ENCODE peak calls at places on chromosomes 1 and 21, in nine cellular contexts. One of them, this sample, is unnamed.

GRCh38 chr1:39130297-39130696 is 74.2 kb upstream of the MACF1 start:
- DNase-seq in ACHN: no peak
- DNase-seq in EH: peak
- DNase-seq in nephron progenitor cell: no peak
- DNase-seq in BJ: no peak
- DNase-seq in activated naive CD8-positive, alpha-beta T cell treated with anti-CD3 and anti-CD28 coated beads, Interleukin-2, amount 50 U/mL, for 24 hours: no peak
- DNase-seq in colonic mucosa: no peak
- DNase-seq in stimulated activated CD4-positive, alpha-beta T cell treated with anti-CD3 and anti-CD28 coated beads, Interleukin-1b, Interleukin-23, amount 100 ng/mL, for 1 hour: no peak
- DNase-seq in AG04449: no peak
- DNase-seq in this sample: no peak

GRCh38 chr1:207430602-207431001 is 23.5 kb upstream of the CR2 start:
- DNase-seq in ACHN: no peak
- DNase-seq in EH: no peak
- DNase-seq in nephron progenitor cell: no peak
- DNase-seq in BJ: no peak
- DNase-seq in activated naive CD8-positive, alpha-beta T cell treated with anti-CD3 and anti-CD28 coated beads, Interleukin-2, amount 50 U/mL, for 24 hours: no peak
- DNase-seq in colonic mucosa: no peak
- DNase-seq in stimulated activated CD4-positive, alpha-beta T cell treated with anti-CD3 and anti-CD28 coated beads, Interleukin-1b, Interleukin-23, amount 100 ng/mL, for 1 hour: no peak
- DNase-seq in AG04449: no peak
- DNase-seq in this sample: no peak

GRCh38 chr1:77282187-77282865 is 507 bp downstream of the AK5 start:
- DNase-seq in ACHN: peak
- DNase-seq in EH: peak
- DNase-seq in nephron progenitor cell: peak
- DNase-seq in BJ: no peak
- DNase-seq in activated naive CD8-positive, alpha-beta T cell treated with anti-CD3 and anti-CD28 coated beads, Interleukin-2, amount 50 U/mL, for 24 hours: peak
- DNase-seq in colonic mucosa: no peak
- DNase-seq in stimulated activated CD4-positive, alpha-beta T cell treated with anti-CD3 and anti-CD28 coated beads, Interleukin-1b, Interleukin-23, amount 100 ng/mL, for 1 hour: no peak
- DNase-seq in AG04449: no peak
- DNase-seq in this sample: no peak

GRCh38 chr1:177983824-177984528 is 14.1 kb upstream of the SEC16B start:
- DNase-seq in ACHN: no peak
- DNase-seq in EH: peak
- DNase-seq in nephron progenitor cell: peak
- DNase-seq in BJ: peak
- DNase-seq in activated naive CD8-positive, alpha-beta T cell treated with anti-CD3 and anti-CD28 coated beads, Interleukin-2, amount 50 U/mL, for 24 hours: no peak
- DNase-seq in colonic mucosa: peak
- DNase-seq in stimulated activated CD4-positive, alpha-beta T cell treated with anti-CD3 and anti-CD28 coated beads, Interleukin-1b, Interleukin-23, amount 100 ng/mL, for 1 hour: no peak
- DNase-seq in AG04449: peak
- DNase-seq in this sample: no peak

GRCh38 chr21:29248124-29248523 is 50.6 kb upstream of the BACH1 start:
- DNase-seq in ACHN: no peak
- DNase-seq in EH: peak
- DNase-seq in nephron progenitor cell: no peak
- DNase-seq in BJ: peak
- DNase-seq in activated naive CD8-positive, alpha-beta T cell treated with anti-CD3 and anti-CD28 coated beads, Interleukin-2, amount 50 U/mL, for 24 hours: no peak
- DNase-seq in colonic mucosa: no peak
- DNase-seq in stimulated activated CD4-positive, alpha-beta T cell treated with anti-CD3 and anti-CD28 coated beads, Interleukin-1b, Interleukin-23, amount 100 ng/mL, for 1 hour: no peak
- DNase-seq in AG04449: no peak
- DNase-seq in this sample: no peak

GRCh38 chr1:198238121-198238520 is 81.3 kb downstream of the NEK7 start:
- DNase-seq in ACHN: no peak
- DNase-seq in EH: no peak
- DNase-seq in nephron progenitor cell: no peak
- DNase-seq in BJ: no peak
- DNase-seq in activated naive CD8-positive, alpha-beta T cell treated with anti-CD3 and anti-CD28 coated beads, Interleukin-2, amount 50 U/mL, for 24 hours: no peak
- DNase-seq in colonic mucosa: no peak
- DNase-seq in stimulated activated CD4-positive, alpha-beta T cell treated with anti-CD3 and anti-CD28 coated beads, Interleukin-1b, Interleukin-23, amount 100 ng/mL, for 1 hour: no peak
- DNase-seq in AG04449: no peak
- DNase-seq in this sample: no peak

GRCh38 chr1:20440785-20441200 is 45.2 kb downstream of the CAMK2N1 start:
- DNase-seq in ACHN: peak
- DNase-seq in EH: peak
- DNase-seq in nephron progenitor cell: peak
- DNase-seq in BJ: no peak
- DNase-seq in activated naive CD8-positive, alpha-beta T cell treated with anti-CD3 and anti-CD28 coated beads, Interleukin-2, amount 50 U/mL, for 24 hours: peak
- DNase-seq in colonic mucosa: peak
- DNase-seq in stimulated activated CD4-positive, alpha-beta T cell treated with anti-CD3 and anti-CD28 coated beads, Interleukin-1b, Interleukin-23, amount 100 ng/mL, for 1 hour: no peak
- DNase-seq in AG04449: no peak
- DNase-seq in this sample: peak

GRCh38 chr1:6185635-6186382 is 5.7 kb upstream of the CHD5 start:
- DNase-seq in ACHN: peak
- DNase-seq in EH: peak
- DNase-seq in nephron progenitor cell: no peak
- DNase-seq in BJ: no peak
- DNase-seq in activated naive CD8-positive, alpha-beta T cell treated with anti-CD3 and anti-CD28 coated beads, Interleukin-2, amount 50 U/mL, for 24 hours: peak
- DNase-seq in colonic mucosa: no peak
- DNase-seq in stimulated activated CD4-positive, alpha-beta T cell treated with anti-CD3 and anti-CD28 coated beads, Interleukin-1b, Interleukin-23, amount 100 ng/mL, for 1 hour: no peak
- DNase-seq in AG04449: no peak
- DNase-seq in this sample: peak

GRCh38 chr1:89483010-89483756 is 41.4 kb upstream of the LRRC8B start:
- DNase-seq in ACHN: peak
- DNase-seq in EH: peak
- DNase-seq in nephron progenitor cell: peak
- DNase-seq in BJ: peak
- DNase-seq in activated naive CD8-positive, alpha-beta T cell treated with anti-CD3 and anti-CD28 coated beads, Interleukin-2, amount 50 U/mL, for 24 hours: peak
- DNase-seq in colonic mucosa: peak
- DNase-seq in stimulated activated CD4-positive, alpha-beta T cell treated with anti-CD3 and anti-CD28 coated beads, Interleukin-1b, Interleukin-23, amount 100 ng/mL, for 1 hour: peak
- DNase-seq in AG04449: peak
- DNase-seq in this sample: peak